ENCODE peak calls at places on chromosomes 7 and 10, in four cellular contexts. P is K562, R is GM12878, N is HepG2. Q is an unnamed sample.
A peak's percentile ranks its signal among the peaks of the same experiment; 100 is the strongest.

GRCh38 chr10:33129987-33130386 is 172.0 kb upstream of the ITGB1 start:
- DNase-seq in P (no peak), R (no peak), N (no peak), Q (no peak)

GRCh38 chr7:126689037-126689436 is 563.7 kb downstream of the GRM8 start:
- DNase-seq in P (no peak), R (no peak), N (no peak), Q (peak; percentile 31)

GRCh38 chr10:83373659-83374058 is 765.6 kb upstream of the GHITM start:
- DNase-seq in P (peak; percentile 9), R (no peak), N (no peak), Q (peak; percentile 7)

GRCh38 chr10:50637003-50637579 is 13.3 kb upstream of the SGMS1 start:
- DNase-seq in P (no peak), R (no peak), N (no peak), Q (no peak)

GRCh38 chr7:31073486-31074383 is 21.6 kb downstream of the ADCYAP1R1 start:
- DNase-seq in P (no peak), R (no peak), N (no peak), Q (no peak)

GRCh38 chr7:57210871-57211270 is 78.6 kb upstream of the ZNF479 start:
- DNase-seq in P (no peak), R (no peak), N (no peak), Q (no peak)

GRCh38 chr7:143003393-143004051 is 23.4 kb downstream of the OR9A2 start:
- DNase-seq in P (peak; percentile 76), R (peak; percentile 9), N (peak; percentile 1), Q (peak; percentile 61)

GRCh38 chr7:95897557-95898183 is 125.3 kb downstream of the DYNC1I1 start:
- DNase-seq in P (no peak), R (no peak), N (no peak), Q (no peak)

GRCh38 chr7:98288064-98288823 is 6.8 kb downstream of the BRI3 start:
- DNase-seq in P (no peak), R (no peak), N (no peak), Q (no peak)

GRCh38 chr10:80996615-80997193 is 459.0 kb downstream of the SH2D4B start:
- DNase-seq in P (no peak), R (no peak), N (no peak), Q (no peak)

GRCh38 chr10:91924212-91925021 is 847 bp downstream of the BTAF1 start:
- DNase-seq in P (no peak), R (no peak), N (no peak), Q (no peak)

GRCh38 chr7:155604504-155604997 is 39.9 kb upstream of the RBM33 start:
- DNase-seq in P (no peak), R (no peak), N (no peak), Q (no peak)

GRCh38 chr10:114281461-114281860 is 42.4 kb downstream of the VWA2 start:
- DNase-seq in P (no peak), R (no peak), N (no peak), Q (no peak)

GRCh38 chr10:5043716-5044115 is 40.1 kb upstream of the AKR1C2 start:
- DNase-seq in P (no peak), R (no peak), N (no peak), Q (no peak)

GRCh38 chr7:16320261-16320660 is 101.1 kb downstream of the CRPPA start:
- DNase-seq in P (no peak), R (no peak), N (no peak), Q (no peak)

GRCh38 chr10:132447446-132448247 is 50.6 kb downstream of the PWWP2B start:
- DNase-seq in P (no peak), R (no peak), N (peak; percentile 39), Q (no peak)

GRCh38 chr10:119341236-119342016 is 134.1 kb downstream of the GRK5 start:
- DNase-seq in P (no peak), R (no peak), N (peak; percentile 72), Q (no peak)

GRCh38 chr10:124917168-124917938 is 24.6 kb upstream of the ZRANB1 start:
- DNase-seq in P (peak; percentile 47), R (no peak), N (peak; percentile 39), Q (peak; percentile 70)

GRCh38 chr7:106465704-106466468 is 181.1 kb upstream of the NAMPT start:
- DNase-seq in P (peak; percentile 37), R (no peak), N (no peak), Q (no peak)

GRCh38 chr10:46546591-46547330 is 9.7 kb downstream of the GPRIN2 start:
- DNase-seq in P (no peak), R (no peak), N (no peak), Q (no peak)

GRCh38 chr7:5636446-5636835 is 145.0 kb downstream of the RNF216 start:
- DNase-seq in P (no peak), R (no peak), N (peak; percentile 32), Q (no peak)

GRCh38 chr10:64191304-64191703 is 670.1 kb downstream of the REEP3 start:
- DNase-seq in P (no peak), R (no peak), N (no peak), Q (no peak)

GRCh38 chr7:3978839-3979238 is 677.8 kb downstream of the SDK1 start:
- DNase-seq in P (no peak), R (no peak), N (no peak), Q (no peak)

GRCh38 chr10:124997791-124998623 is 56.1 kb downstream of the ZRANB1 start:
- DNase-seq in P (no peak), R (no peak), N (no peak), Q (no peak)

GRCh38 chr7:144524271-144524670 is 120.8 kb upstream of the NOBOX start:
- DNase-seq in P (no peak), R (no peak), N (no peak), Q (no peak)

GRCh38 chr10:31133628-31134302 is 102.1 kb upstream of the ZNF438 start:
- DNase-seq in P (peak; percentile 91), R (peak; percentile 26), N (no peak), Q (peak; percentile 37)

GRCh38 chr10:116654816-116655215 is 34.1 kb downstream of the PNLIPRP2 start:
- DNase-seq in P (no peak), R (no peak), N (peak; percentile 19), Q (peak; percentile 75)

GRCh38 chr7:87566311-87566710 is 34.4 kb downstream of the ABCB1 start:
- DNase-seq in P (no peak), R (no peak), N (no peak), Q (no peak)

GRCh38 chr10:109411897-109412296 is 511.4 kb downstream of the XPNPEP1 start:
- DNase-seq in P (no peak), R (no peak), N (peak; percentile 5), Q (no peak)

GRCh38 chr10:82813856-82814255 is 938.9 kb downstream of the NRG3 start:
- DNase-seq in P (no peak), R (no peak), N (peak; percentile 2), Q (no peak)

GRCh38 chr10:69657866-69658265 is 27.8 kb downstream of the FAM241B start:
- DNase-seq in P (no peak), R (no peak), N (no peak), Q (no peak)

GRCh38 chr7:121180436-121181063 is 148.2 kb upstream of the WNT16 start:
- DNase-seq in P (no peak), R (peak; percentile 79), N (no peak), Q (no peak)

GRCh38 chr7:156691764-156692163 is 51.2 kb downstream of the RNF32 start:
- DNase-seq in P (no peak), R (no peak), N (no peak), Q (no peak)

GRCh38 chr7:151143261-151144015 is 24.1 kb downstream of the GBX1 start:
- DNase-seq in P (no peak), R (no peak), N (no peak), Q (no peak)

GRCh38 chr10:75959209-75959608 is 527.8 kb downstream of the LRMDA start:
- DNase-seq in P (no peak), R (no peak), N (peak; percentile 54), Q (no peak)

GRCh38 chr7:112449353-112449752 is 907 bp upstream of the IFRD1 start:
- DNase-seq in P (no peak), R (no peak), N (peak; percentile 60), Q (no peak)

GRCh38 chr7:112449902-112450806 is at the start of gene IFRD1:
- DNase-seq in P (peak; percentile 100), R (peak; percentile 94), N (peak; percentile 96), Q (peak; percentile 97)

GRCh38 chr7:112453505-112454171 is 3.4 kb downstream of the IFRD1 start:
- DNase-seq in P (no peak), R (no peak), N (no peak), Q (no peak)

GRCh38 chr7:112450807-112451661 is 774 bp downstream of the IFRD1 start:
- DNase-seq in P (peak; percentile 99), R (peak; percentile 91), N (peak; percentile 95), Q (peak; percentile 83)

DNA sequence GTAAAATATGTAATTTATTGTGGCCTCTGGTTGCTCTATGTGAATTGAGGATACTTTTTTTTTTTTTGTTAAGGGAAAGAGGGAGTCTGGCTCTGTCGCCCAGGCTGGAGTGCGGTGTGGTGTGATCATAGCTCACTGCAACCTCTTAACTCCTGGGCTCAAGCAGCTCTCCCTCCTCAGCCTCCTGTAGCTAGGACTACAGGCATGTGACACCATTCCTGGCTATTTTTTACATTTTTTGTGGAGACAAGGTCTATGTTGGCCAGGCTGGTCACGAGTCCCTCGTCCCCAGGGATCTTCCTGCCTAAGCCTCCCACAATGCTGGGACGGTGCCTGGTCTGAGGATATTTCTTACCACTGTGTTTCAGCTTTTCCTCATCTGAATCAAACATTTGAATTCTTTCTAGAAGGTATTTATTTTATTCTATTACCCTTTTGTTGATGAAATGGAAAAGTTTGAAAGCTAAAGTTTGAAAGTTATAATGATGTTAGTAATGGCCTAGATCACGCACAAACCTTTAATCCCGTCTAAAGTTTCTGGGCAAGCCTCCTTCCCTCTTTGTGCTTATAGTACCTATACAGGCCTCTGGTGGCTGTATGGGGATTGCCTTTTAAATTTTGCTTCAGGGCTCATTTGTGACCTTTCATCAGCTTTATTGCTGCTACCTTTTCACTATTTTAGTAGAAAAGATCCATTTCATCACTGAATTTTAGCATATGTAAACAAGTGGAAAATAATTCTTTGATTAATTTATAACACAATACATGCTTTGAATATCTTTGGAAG is 2.0 kb downstream of the IFRD1 start:
- DNase-seq in P (peak; percentile 70), R (no peak), N (peak; percentile 42), Q (peak; percentile 22)
- TF ChIP-seq TARDBP in P (no peak), R (no peak), N (no peak), Q (no peak)

GRCh38 chr10:102617816-102618215 is 26.5 kb upstream of the TRIM8 start:
- DNase-seq in P (no peak), R (no peak), N (no peak), Q (no peak)
- TF ChIP-seq FOXK2 in P (no peak), R (no peak), N (no peak), Q (no peak)

GRCh38 chr7:114141415-114141814 is 222.6 kb upstream of the PPP1R3A start:
- DNase-seq in P (no peak), R (no peak), N (no peak), Q (no peak)
- TF ChIP-seq TARDBP in P (no peak), R (no peak), N (no peak), Q (no peak)

DNA sequence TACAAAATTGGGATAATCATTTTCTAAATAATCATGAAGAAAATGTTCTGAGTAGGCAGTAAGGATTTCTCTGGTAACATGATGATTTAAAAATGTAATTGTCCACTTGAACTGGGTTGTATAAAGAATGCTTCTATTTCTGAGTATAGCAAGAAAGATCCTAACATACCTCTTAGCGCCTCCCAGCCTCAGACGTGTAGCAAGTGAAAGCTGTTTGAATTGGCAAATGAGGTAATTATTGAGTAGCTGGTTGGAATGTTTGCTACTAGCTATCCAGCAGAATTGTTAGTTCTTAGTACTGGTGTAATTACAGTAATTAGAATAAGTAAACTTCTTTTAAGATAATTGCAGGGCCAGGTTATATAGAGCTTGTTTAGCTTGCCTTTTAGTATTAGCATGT is 47.9 kb downstream of the SEPTIN7 start:
- DNase-seq in P (no peak), R (no peak), N (no peak), Q (no peak)
- TF ChIP-seq FOXK2 in P (no peak), R (no peak), N (no peak), Q (no peak)

Q was measured in HEK293T.